ENCODE peak calls at places on chromosome 13, in eight cellular contexts. Q is HAP-1; L is anterior cingulate cortex; W is CD4-positive, alpha-beta T cell; E is HT-29; V is WTC11; M is DMS153; C is mesenchymal stem cell. P is an unnamed sample.

GRCh38 chr13:28355822-28356371 is 139.0 kb downstream of the FLT1 start:
- DNase-seq in C (peak), Q (no peak), W (no peak), E (no peak), L (no peak), M (no peak), V (no peak), P (peak)

GRCh38 chr13:107361666-107362065 is 793.7 kb upstream of the ARGLU1 start:
- DNase-seq in V (no peak), L (no peak), Q (no peak), E (no peak), M (no peak), W (no peak), C (no peak), P (no peak)

GRCh38 chr13:25847145-25847544 is 204.7 kb downstream of the SHISA2 start:
- DNase-seq in E (no peak), M (no peak), L (no peak), W (no peak), V (no peak), C (no peak), Q (no peak), P (no peak)

GRCh38 chr13:50527612-50528509 is 315.6 kb downstream of the DLEU7 start:
- DNase-seq in W (no peak), L (no peak), V (no peak), C (no peak), Q (no peak), E (no peak), M (no peak), P (no peak)

GRCh38 chr13:57673197-57673596 is 41.7 kb downstream of the PCDH17 start:
- DNase-seq in V (no peak), M (no peak), C (no peak), L (no peak), Q (peak), W (no peak), E (no peak), P (no peak)

GRCh38 chr13:112760440-112760839 is 70.6 kb downstream of the ATP11A start:
- DNase-seq in E (no peak), Q (no peak), L (no peak), C (no peak), W (no peak), M (no peak), V (no peak), P (no peak)

GRCh38 chr13:109175666-109176065 is 546.3 kb downstream of the MYO16 start:
- DNase-seq in Q (no peak), L (no peak), W (no peak), V (no peak), E (no peak), M (no peak), C (no peak), P (no peak)

GRCh38 chr13:62629618-62630017 is 1214.0 kb upstream of the PCDH20 start:
- DNase-seq in V (no peak), W (no peak), E (peak), M (no peak), Q (no peak), L (no peak), C (no peak), P (no peak)

GRCh38 chr13:61777902-61778301 is 362.3 kb upstream of the PCDH20 start:
- DNase-seq in E (no peak), V (no peak), M (no peak), Q (no peak), L (no peak), C (no peak), W (no peak), P (no peak)

GRCh38 chr13:43196171-43196611 is 172.8 kb downstream of the DNAJC15 start:
- DNase-seq in C (peak), M (no peak), W (no peak), V (no peak), E (no peak), L (no peak), Q (no peak), P (no peak)

GRCh38 chr13:98482476-98483444 is 94.1 kb downstream of the STK24 start:
- DNase-seq in M (no peak), L (peak), E (peak), Q (no peak), C (peak), W (no peak), V (no peak), P (no peak)

GRCh38 chr13:73406454-73406853 is 347.6 kb downstream of the KLF5 start:
- DNase-seq in L (no peak), E (no peak), M (no peak), V (no peak), W (no peak), C (no peak), Q (no peak), P (no peak)

GRCh38 chr13:22915442-22916082 is 265.2 kb upstream of the SGCG start:
- DNase-seq in E (no peak), C (peak), V (peak), Q (peak), W (no peak), L (peak), M (no peak), P (no peak)

GRCh38 chr13:26993780-26994179 is 177.8 kb downstream of the USP12 start:
- DNase-seq in Q (no peak), E (no peak), M (no peak), C (no peak), L (no peak), V (no peak), W (no peak), P (no peak)

GRCh38 chr13:110916671-110917142 is 1.8 kb upstream of the ANKRD10 start:
- DNase-seq in L (no peak), C (peak), M (no peak), Q (no peak), W (no peak), V (no peak), E (no peak), P (no peak)

GRCh38 chr13:78604782-78605611 is 1.6 kb upstream of the POU4F1 start:
- DNase-seq in L (no peak), C (no peak), Q (no peak), W (no peak), E (no peak), M (peak), V (peak), P (no peak)

GRCh38 chr13:100336795-100337516 is 248.1 kb downstream of the PCCA start:
- DNase-seq in V (no peak), C (no peak), E (no peak), Q (no peak), L (no peak), M (no peak), W (no peak), P (no peak)

GRCh38 chr13:20127563-20128458 is 33.0 kb downstream of the GJA3 start:
- DNase-seq in M (no peak), L (peak), W (no peak), E (peak), C (peak), Q (no peak), V (peak), P (peak)

GRCh38 chr13:99312493-99312883 is 5.3 kb upstream of the GPR183 start:
- DNase-seq in Q (no peak), C (peak), L (no peak), E (no peak), V (no peak), M (no peak), W (no peak), P (peak)

GRCh38 chr13:38888309-38888708 is 102.3 kb downstream of the STOML3 start:
- DNase-seq in E (no peak), M (no peak), C (peak), Q (no peak), W (no peak), L (no peak), V (no peak), P (no peak)

GRCh38 chr13:30585748-30586262 is 31.9 kb upstream of the USPL1 start:
- DNase-seq in W (no peak), V (no peak), M (no peak), L (no peak), C (peak), E (no peak), Q (no peak), P (no peak)

GRCh38 chr13:99215466-99215865 is 14.8 kb downstream of the UBAC2 start:
- DNase-seq in L (no peak), W (peak), C (no peak), M (peak), E (no peak), V (no peak), Q (no peak), P (no peak)

GRCh38 chr13:95492044-95492801 is 60.3 kb upstream of the CLDN10 start:
- DNase-seq in Q (no peak), W (no peak), C (no peak), L (no peak), V (peak), E (peak), M (no peak), P (no peak)

GRCh38 chr13:113904411-113904810 is 40.5 kb upstream of the GAS6 start:
- DNase-seq in M (peak), W (no peak), C (peak), E (peak), Q (no peak), V (peak), L (peak), P (no peak)

GRCh38 chr13:36858285-36858684 is 39.3 kb downstream of the RFXAP start:
- DNase-seq in C (peak), E (peak), Q (peak), V (no peak), M (peak), W (no peak), L (no peak), P (no peak)

GRCh38 chr13:39942177-39942900 is 286.9 kb downstream of the COG6 start:
- DNase-seq in C (no peak), E (no peak), Q (no peak), M (no peak), L (no peak), V (no peak), W (no peak), P (no peak)

GRCh38 chr13:100394005-100394695 is 194.4 kb downstream of the GGACT start:
- DNase-seq in V (no peak), E (no peak), L (no peak), C (peak), M (no peak), W (no peak), Q (no peak), P (no peak)

GRCh38 chr13:66627512-66627911 is 602.6 kb downstream of the PCDH9 start:
- DNase-seq in W (no peak), Q (no peak), E (no peak), V (no peak), C (no peak), M (no peak), L (no peak), P (no peak)

GRCh38 chr13:20526664-20527063 is 1.0 kb upstream of the CRYL1 start:
- DNase-seq in C (no peak), L (no peak), M (no peak), E (no peak), V (no peak), W (no peak), Q (no peak), P (no peak)

GRCh38 chr13:96034662-96035061 is 18.5 kb downstream of the UGGT2 start:
- DNase-seq in E (no peak), W (no peak), C (no peak), Q (no peak), L (no peak), V (no peak), M (no peak), P (no peak)

P was measured in CD14-positive monocyte.